ENCODE peak calls at places on chromosomes 4 and X, in four cellular contexts. One of them, this sample, is unnamed.

GRCh38 chrX:132041016-132041415 is 17.9 kb downstream of the STK26 start:
- DNase-seq in LoVo: no peak
- DNase-seq in mucosa of descending colon: no peak
- DNase-seq in activated CD4-positive, alpha-beta T cell treated with anti-CD3 and anti-CD28 coated beads, Interleukin-2, amount 50 U/mL, for 48 hours: no peak
- DNase-seq in this sample: no peak

GRCh38 chr4:7470522-7471128 is 35.9 kb upstream of the PSAPL1 start:
- DNase-seq in activated CD4-positive, alpha-beta T cell treated with anti-CD3 and anti-CD28 coated beads, Interleukin-2, amount 50 U/mL, for 48 hours: no peak
- DNase-seq in LoVo: no peak
- DNase-seq in mucosa of descending colon: no peak
- DNase-seq in this sample: no peak

GRCh38 chr4:74104145-74104544 is 5.2 kb upstream of the CXCL2 start:
- DNase-seq in activated CD4-positive, alpha-beta T cell treated with anti-CD3 and anti-CD28 coated beads, Interleukin-2, amount 50 U/mL, for 48 hours: no peak
- DNase-seq in LoVo: peak; percentile 57
- DNase-seq in mucosa of descending colon: no peak
- DNase-seq in this sample: no peak

GRCh38 chr4:184473515-184474260 is 662 bp downstream of the IRF2 start:
- DNase-seq in mucosa of descending colon: peak; percentile 68
- DNase-seq in activated CD4-positive, alpha-beta T cell treated with anti-CD3 and anti-CD28 coated beads, Interleukin-2, amount 50 U/mL, for 48 hours: peak; percentile 43
- DNase-seq in LoVo: peak; percentile 25
- DNase-seq in this sample: peak; percentile 40

GRCh38 chr4:89316931-89317366 is 9.3 kb upstream of the GPRIN3 start:
- DNase-seq in activated CD4-positive, alpha-beta T cell treated with anti-CD3 and anti-CD28 coated beads, Interleukin-2, amount 50 U/mL, for 48 hours: no peak
- DNase-seq in LoVo: no peak
- DNase-seq in mucosa of descending colon: no peak
- DNase-seq in this sample: no peak

GRCh38 chr4:77031544-77031943 is 44.2 kb downstream of the CCNI start:
- DNase-seq in mucosa of descending colon: no peak
- DNase-seq in activated CD4-positive, alpha-beta T cell treated with anti-CD3 and anti-CD28 coated beads, Interleukin-2, amount 50 U/mL, for 48 hours: no peak
- DNase-seq in LoVo: no peak
- DNase-seq in this sample: peak; percentile 42

GRCh38 chr4:75653845-75654503 is 19.2 kb downstream of the G3BP2 start:
- DNase-seq in LoVo: no peak
- DNase-seq in activated CD4-positive, alpha-beta T cell treated with anti-CD3 and anti-CD28 coated beads, Interleukin-2, amount 50 U/mL, for 48 hours: no peak
- DNase-seq in mucosa of descending colon: no peak
- DNase-seq in this sample: no peak

GRCh38 chrX:129663171-129663570 is 8.4 kb upstream of the APLN start:
- DNase-seq in mucosa of descending colon: no peak
- DNase-seq in activated CD4-positive, alpha-beta T cell treated with anti-CD3 and anti-CD28 coated beads, Interleukin-2, amount 50 U/mL, for 48 hours: no peak
- DNase-seq in LoVo: no peak
- DNase-seq in this sample: no peak

GRCh38 chr4:54215379-54216072 is 13.6 kb upstream of the PDGFRA start:
- DNase-seq in activated CD4-positive, alpha-beta T cell treated with anti-CD3 and anti-CD28 coated beads, Interleukin-2, amount 50 U/mL, for 48 hours: no peak
- DNase-seq in LoVo: no peak
- DNase-seq in mucosa of descending colon: no peak
- DNase-seq in this sample: no peak

GRCh38 chr4:101528526-101528925 is 181.2 kb upstream of the PPP3CA start:
- DNase-seq in activated CD4-positive, alpha-beta T cell treated with anti-CD3 and anti-CD28 coated beads, Interleukin-2, amount 50 U/mL, for 48 hours: no peak
- DNase-seq in LoVo: no peak
- DNase-seq in mucosa of descending colon: no peak
- DNase-seq in this sample: no peak